ENCODE peak calls at places on chromosomes 3 and 15, in nine cellular contexts. L is GM13977; N is K562; H is Panc1; K is suprapubic skin; I is A549; Z is PC-3; W is uterus; R is CD4-positive, alpha-beta T cell. V is an unnamed sample.

GRCh38 chr3:60154011-60154410 is 1097.2 kb downstream of the FHIT start:
- DNase-seq in K (no peak), I (no peak), R (no peak), H (no peak), W (no peak), N (no peak), Z (no peak), L (no peak), V (no peak)

GRCh38 chr3:52893723-52894122 is 3.6 kb downstream of the STIMATE start:
- DNase-seq in K (no peak), N (no peak), Z (no peak), R (no peak), H (no peak), I (no peak), L (no peak), W (no peak), V (no peak)

GRCh38 chr3:29614954-29615353 is 334.1 kb downstream of the RBMS3 start:
- DNase-seq in Z (no peak), K (no peak), R (no peak), W (no peak), N (no peak), L (no peak), I (no peak), H (no peak), V (no peak)

GRCh38 chr3:113166719-113167492 is 44.5 kb upstream of the BOC start:
- DNase-seq in N (no peak), W (peak; percentile 75), Z (peak; percentile 48), H (no peak), K (peak; percentile 73), I (no peak), L (no peak), R (no peak), V (no peak)

GRCh38 chr15:78243076-78243475 is 8.7 kb upstream of the ACSBG1 start:
- DNase-seq in R (no peak), K (peak; percentile 21), W (no peak), H (no peak), L (no peak), I (no peak), Z (no peak), N (no peak), V (no peak)

GRCh38 chr3:152355744-152356665 is 87.3 kb downstream of the MBNL1 start:
- DNase-seq in L (no peak), Z (no peak), H (no peak), K (no peak), W (no peak), N (no peak), R (no peak), I (no peak), V (no peak)

GRCh38 chr3:187193181-187193580 is 4.1 kb upstream of the RTP1 start:
- DNase-seq in L (no peak), H (no peak), W (no peak), I (no peak), N (no peak), Z (no peak), R (no peak), K (no peak), V (no peak)

GRCh38 chr3:45739944-45740343 is 50.7 kb downstream of the SACM1L start:
- DNase-seq in H (no peak), N (no peak), Z (no peak), I (no peak), K (no peak), W (no peak), L (no peak), R (no peak), V (no peak)

GRCh38 chr3:181716916-181717315 is 5.2 kb downstream of the SOX2 start:
- DNase-seq in L (no peak), Z (no peak), K (no peak), N (no peak), H (no peak), W (no peak), R (no peak), I (no peak), V (no peak)

GRCh38 chr15:27468151-27468556 is 497.2 kb downstream of the GABRG3 start:
- DNase-seq in K (no peak), I (no peak), N (peak; percentile 39), W (no peak), R (no peak), Z (no peak), H (no peak), L (no peak), V (no peak)

GRCh38 chr3:43759297-43759782 is 68.6 kb downstream of the ABHD5 start:
- DNase-seq in H (no peak), I (peak; percentile 28), N (peak; percentile 49), L (no peak), K (no peak), W (no peak), R (no peak), Z (peak; percentile 83), V (no peak)

GRCh38 chr15:80841537-80841936 is 62.4 kb downstream of the CEMIP start:
- DNase-seq in I (peak; percentile 21), K (no peak), L (no peak), Z (no peak), R (no peak), H (no peak), W (no peak), N (peak; percentile 74), V (no peak)

DNA sequence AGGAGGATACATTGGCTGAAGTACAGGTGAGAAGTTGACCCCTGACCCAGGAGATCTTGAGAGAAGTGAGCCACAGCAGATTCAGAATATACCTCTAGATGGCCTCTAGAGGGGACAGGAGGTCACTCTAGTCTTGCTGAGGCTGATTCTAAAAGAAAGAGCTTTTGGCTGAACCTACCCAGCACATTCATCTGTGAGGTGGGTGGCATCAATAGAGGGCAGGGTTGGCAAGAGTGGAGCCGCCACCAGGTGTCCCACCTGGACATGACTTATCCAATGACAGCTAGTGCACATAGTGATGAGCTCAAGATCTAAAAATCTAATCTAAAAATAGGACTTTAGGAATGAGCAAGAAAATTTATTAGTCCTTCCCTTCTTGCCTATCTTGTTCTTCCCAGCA is 51.6 kb downstream of the CYP19A1 start:
- DNase-seq in R (no peak), W (no peak), I (peak; percentile 33), N (no peak), H (no peak), Z (peak; percentile 40), K (no peak), L (no peak), V (no peak)
- TF ChIP-seq CTCF in R (no peak), W (no peak), I (no peak), N (peak; percentile 12), H (no peak), Z (peak; percentile 64), K (no peak), L (peak; percentile 28), V (no peak)

GRCh38 chr3:284316-284715 is 87.8 kb downstream of the CHL1 start:
- DNase-seq in W (no peak), I (no peak), Z (no peak), K (no peak), L (no peak), H (no peak), R (no peak), N (no peak), V (no peak)
- TF ChIP-seq CTCF in W (no peak), I (no peak), Z (no peak), K (no peak), L (no peak), H (no peak), R (no peak), N (no peak), V (no peak)

GRCh38 chr3:185939721-185940120 is 1.9 kb upstream of the TRA2B start:
- DNase-seq in L (no peak), R (no peak), Z (peak; percentile 64), N (no peak), I (no peak), W (no peak), H (no peak), K (no peak), V (no peak)

GRCh38 chr3:185936814-185937688 is 763 bp downstream of the TRA2B start:
- DNase-seq in Z (peak; percentile 85), K (peak; percentile 94), I (peak; percentile 85), R (peak; percentile 76), W (peak; percentile 88), N (peak; percentile 79), L (peak; percentile 79), H (peak; percentile 46), V (peak; percentile 85)

GRCh38 chr3:185934726-185935464 is 2.9 kb downstream of the TRA2B start:
- DNase-seq in H (no peak), L (no peak), I (no peak), R (no peak), Z (no peak), N (no peak), K (no peak), W (no peak), V (no peak)

GRCh38 chr3:185935465-185936263 is 2.1 kb downstream of the TRA2B start:
- DNase-seq in N (no peak), I (no peak), Z (no peak), K (no peak), L (no peak), R (no peak), W (no peak), H (no peak), V (no peak)

DNA sequence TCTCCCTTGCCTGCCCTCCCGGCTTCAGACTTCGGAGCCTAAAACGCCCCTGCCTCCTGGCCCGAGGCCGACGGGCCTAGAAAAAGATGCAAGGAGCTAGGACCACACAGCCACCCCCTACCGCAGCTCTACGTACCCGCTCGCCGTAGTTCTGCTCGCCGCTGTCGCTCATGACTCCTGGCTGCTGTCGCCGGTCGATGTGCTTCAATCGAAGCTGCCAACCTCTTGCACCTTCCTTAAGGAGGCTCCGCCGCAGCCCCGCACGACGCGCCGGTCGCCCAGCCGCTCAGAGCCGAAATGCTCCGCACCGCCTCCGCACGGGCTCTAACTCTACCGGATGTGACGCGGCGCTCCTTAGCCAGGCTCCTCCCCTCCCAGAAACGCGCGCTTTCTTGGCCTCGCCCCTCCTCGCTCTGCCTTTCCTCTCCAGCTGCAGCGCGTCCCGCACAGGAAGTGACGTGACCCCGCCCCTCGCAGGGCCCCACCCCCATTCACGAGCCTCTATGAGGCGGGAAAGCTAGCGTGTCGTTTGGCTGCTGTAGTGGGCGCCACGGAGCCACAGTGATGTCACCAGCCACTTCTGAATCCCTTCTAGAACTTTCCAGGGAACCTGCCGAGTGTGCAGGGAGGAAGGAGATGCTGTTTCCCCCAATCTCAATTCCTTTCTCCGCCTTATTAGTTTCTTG is at the start of gene TRA2B:
- DNase-seq in H (peak; percentile 91), I (peak; percentile 97), R (peak; percentile 98), W (peak; percentile 99), Z (peak; percentile 98), N (peak; percentile 96), K (peak; percentile 99), L (peak; percentile 96), V (peak; percentile 100)
- TF ChIP-seq CTCF in H (peak; percentile 47), I (no peak), R (no peak), W (no peak), Z (peak; percentile 31), N (peak; percentile 44), K (peak; percentile 30), L (peak; percentile 24), V (peak; percentile 44)

DNA sequence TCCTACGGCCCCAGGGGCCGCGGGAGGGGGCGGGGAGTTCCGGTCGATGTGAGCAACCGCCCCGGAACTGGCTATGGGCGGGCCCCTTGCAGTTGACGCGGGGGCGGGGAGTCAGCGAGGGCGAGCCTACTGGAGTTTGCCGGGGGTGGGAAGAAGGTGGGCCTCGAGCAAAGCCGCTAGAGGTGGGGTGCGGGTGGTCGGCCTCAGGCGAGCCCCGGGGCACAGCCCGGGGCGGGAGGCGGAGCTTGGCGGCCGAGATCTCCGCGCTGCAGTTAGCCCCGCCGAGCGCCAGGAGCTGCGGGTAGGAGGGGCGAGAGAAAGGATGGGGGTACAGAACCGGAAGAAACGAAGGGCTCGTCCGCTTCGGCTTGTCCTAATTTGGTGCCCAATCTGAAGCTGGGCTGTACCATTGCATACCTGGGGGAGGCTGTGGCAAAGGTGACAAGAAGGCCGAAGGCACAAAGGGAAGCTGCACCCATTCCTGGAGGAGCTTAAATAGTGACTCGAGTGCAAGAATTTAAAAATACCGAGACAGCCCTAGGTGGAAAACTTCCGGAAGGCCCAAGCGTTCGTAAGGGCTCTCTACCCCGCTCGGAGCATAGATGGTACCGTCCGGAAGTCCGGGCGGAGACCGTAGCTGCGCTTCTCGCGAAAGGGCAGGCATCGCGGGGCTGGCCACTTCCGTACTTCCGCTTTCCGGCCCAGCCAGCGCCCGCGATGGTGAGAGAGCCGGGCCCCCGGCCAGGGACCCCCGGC is at the start of the genes ARPC4 and TADA3:
- DNase-seq in K (peak; percentile 96), L (peak; percentile 93), I (peak; percentile 96), H (peak; percentile 88), N (peak; percentile 95), R (peak; percentile 82), W (peak; percentile 92), Z (peak; percentile 90), V (peak; percentile 91)
- TF ChIP-seq CTCF in K (no peak), L (no peak), I (no peak), H (no peak), N (no peak), R (no peak), W (no peak), Z (no peak), V (no peak)

V was measured in CD14-positive monocyte.